ENCODE peak calls at places on chromosomes 12 and 14, in eight cellular contexts. Q is Panc1, K is A549, P is upper lobe of right lung, F is heart right ventricle, L is thoracic aorta, A is IMR-90, S is fibroblast of lung. Y is an unnamed sample.

GRCh38 chr14:99562848-99563748 is 40.9 kb downstream of the CCDC85C start:
- DNase-seq in Q (no peak), K (peak), P (peak), F (peak), L (no peak), A (peak), S (peak), Y (peak)

GRCh38 chr14:73237786-73238261 is 518 bp downstream of the PAPLN start:
- DNase-seq in Q (no peak), K (peak), P (no peak), F (no peak), L (no peak), A (no peak), S (no peak), Y (no peak)

GRCh38 chr14:22597771-22598098 is 365 bp upstream of the ABHD4 start:
- DNase-seq in Q (no peak), K (no peak), P (no peak), F (no peak), L (no peak), A (no peak), S (peak), Y (no peak)

GRCh38 chr14:22667881-22668280 is 23.7 kb upstream of the OR6J1 start:
- DNase-seq in Q (no peak), K (no peak), P (no peak), F (no peak), L (no peak), A (no peak), S (no peak), Y (no peak)

GRCh38 chr12:96239711-96240234 is 45.6 kb downstream of the ELK3 start:
- DNase-seq in Q (no peak), K (no peak), P (no peak), F (peak), L (no peak), A (no peak), S (peak), Y (no peak)

GRCh38 chr14:69571879-69572633 is 2.6 kb downstream of the CCDC177 start:
- DNase-seq in Q (no peak), K (no peak), P (no peak), F (no peak), L (no peak), A (peak), S (peak), Y (no peak)

GRCh38 chr12:40253936-40254335 is 29.1 kb downstream of the LRRK2 start:
- DNase-seq in Q (no peak), K (no peak), P (no peak), F (no peak), L (no peak), A (peak), S (peak), Y (no peak)

GRCh38 chr14:97027256-97027999 is 230.2 kb downstream of the VRK1 start:
- DNase-seq in Q (no peak), K (no peak), P (no peak), F (no peak), L (no peak), A (no peak), S (no peak), Y (no peak)

GRCh38 chr14:52339262-52339661 is 25.1 kb downstream of the PTGER2 start:
- DNase-seq in Q (no peak), K (no peak), P (no peak), F (no peak), L (no peak), A (no peak), S (no peak), Y (no peak)

GRCh38 chr12:69553626-69554248 is 31.5 kb upstream of the CCT2 start:
- DNase-seq in Q (no peak), K (no peak), P (no peak), F (no peak), L (no peak), A (peak), S (peak), Y (peak)

GRCh38 chr12:132413931-132414588 is 75.9 kb upstream of the FBRSL1 start:
- DNase-seq in Q (no peak), K (no peak), P (no peak), F (no peak), L (no peak), A (no peak), S (no peak), Y (no peak)

DNA sequence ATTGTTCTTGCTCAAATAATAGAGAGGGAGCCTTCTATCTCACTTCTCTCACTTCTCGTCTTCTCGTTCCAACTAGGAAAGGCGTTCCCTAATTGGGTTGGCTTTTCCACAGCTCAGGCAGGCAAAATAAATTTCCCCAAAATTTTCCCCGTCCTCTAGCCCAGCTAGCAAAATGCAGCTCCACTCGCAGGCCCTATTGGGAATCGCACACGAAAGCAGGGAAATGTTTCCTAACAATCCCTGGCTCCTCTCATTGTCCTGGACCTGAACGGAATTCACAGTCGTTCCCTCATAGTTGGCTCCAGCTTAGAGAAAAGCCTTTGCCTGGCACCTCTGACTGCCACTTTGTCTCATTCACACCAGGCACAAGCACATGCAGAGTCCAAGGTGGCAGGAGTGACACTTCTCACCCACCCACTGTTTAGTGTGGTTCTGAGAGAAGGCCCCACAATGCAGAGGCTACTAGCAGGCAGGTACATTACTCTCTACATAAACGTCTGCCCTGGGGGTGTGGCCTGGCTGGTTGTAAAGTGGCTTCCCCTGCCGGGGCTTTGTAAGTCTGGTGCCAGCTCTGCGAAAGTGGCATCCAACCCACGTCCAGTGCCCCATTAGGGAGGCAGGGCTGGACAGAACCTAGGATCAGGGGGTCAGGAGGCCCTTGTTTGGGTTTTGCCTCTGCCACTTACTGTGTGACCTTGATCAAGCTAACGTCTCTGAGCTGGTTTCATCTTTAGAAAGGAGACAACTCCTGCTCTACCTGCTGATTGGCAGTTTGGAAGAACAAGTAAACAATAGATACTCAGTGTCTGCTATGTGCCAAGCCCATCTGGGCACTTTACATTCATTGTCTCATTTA is 4.2 kb downstream of the SERPINA10 start:
- DNase-seq in Q (no peak), K (no peak), P (no peak), F (no peak), L (no peak), A (no peak), S (no peak), Y (no peak)
- H3K27ac ChIP-seq in Q (no peak), K (no peak), P (no peak), F (no peak), L (no peak), A (no peak), S (no peak), Y (no peak)

GRCh38 chr12:4865246-4865645 is 44.5 kb upstream of the KCNA1 start:
- DNase-seq in Q (no peak), K (no peak), P (no peak), F (no peak), L (no peak), A (no peak), S (no peak), Y (no peak)

GRCh38 chr12:4870423-4870822 is 39.3 kb upstream of the KCNA1 start:
- DNase-seq in Q (no peak), K (no peak), P (no peak), F (no peak), L (no peak), A (no peak), S (no peak), Y (no peak)

GRCh38 chr12:4866288-4866687 is 43.4 kb upstream of the KCNA1 start:
- DNase-seq in Q (no peak), K (no peak), P (no peak), F (no peak), L (no peak), A (no peak), S (no peak), Y (no peak)

GRCh38 chr12:4864575-4864974 is 45.1 kb upstream of the KCNA1 start:
- DNase-seq in Q (no peak), K (no peak), P (no peak), F (no peak), L (no peak), A (no peak), S (no peak), Y (no peak)

DNA sequence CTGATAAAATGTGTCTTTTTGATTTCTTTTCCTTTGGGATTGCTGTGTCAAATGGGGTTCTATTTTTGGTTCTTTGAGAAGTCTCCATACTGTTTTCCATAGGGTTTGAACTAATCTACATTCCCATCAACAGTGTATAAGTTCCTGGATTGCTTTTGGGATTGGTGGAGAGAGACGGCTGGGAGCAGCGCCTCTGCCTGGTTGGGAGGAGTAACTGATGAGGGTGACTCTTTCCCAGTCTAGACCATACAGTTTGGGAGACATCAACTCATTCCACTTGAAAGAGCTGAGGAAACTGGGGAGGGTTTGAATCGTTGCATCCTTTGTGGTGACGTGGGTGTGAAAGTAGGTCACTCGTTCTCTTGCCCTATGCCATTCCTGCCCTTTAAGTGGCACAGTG is 42.3 kb upstream of the KCNA1 start:
- DNase-seq in Q (no peak), K (no peak), P (no peak), F (no peak), L (no peak), A (no peak), S (no peak), Y (no peak)
- TF ChIP-seq CTCF in Q (no peak), K (no peak), P (no peak), F (no peak), L (no peak), A (no peak), S (no peak), Y (no peak)

GRCh38 chr14:79304279-79304678 is 907.0 kb downstream of the DIO2 start:
- DNase-seq in Q (no peak), K (no peak), P (no peak), F (no peak), L (no peak), A (no peak), S (no peak), Y (no peak)
- H3K27ac ChIP-seq in Q (no peak), K (no peak), P (no peak), F (no peak), L (no peak), A (no peak), S (no peak), Y (no peak)

DNA sequence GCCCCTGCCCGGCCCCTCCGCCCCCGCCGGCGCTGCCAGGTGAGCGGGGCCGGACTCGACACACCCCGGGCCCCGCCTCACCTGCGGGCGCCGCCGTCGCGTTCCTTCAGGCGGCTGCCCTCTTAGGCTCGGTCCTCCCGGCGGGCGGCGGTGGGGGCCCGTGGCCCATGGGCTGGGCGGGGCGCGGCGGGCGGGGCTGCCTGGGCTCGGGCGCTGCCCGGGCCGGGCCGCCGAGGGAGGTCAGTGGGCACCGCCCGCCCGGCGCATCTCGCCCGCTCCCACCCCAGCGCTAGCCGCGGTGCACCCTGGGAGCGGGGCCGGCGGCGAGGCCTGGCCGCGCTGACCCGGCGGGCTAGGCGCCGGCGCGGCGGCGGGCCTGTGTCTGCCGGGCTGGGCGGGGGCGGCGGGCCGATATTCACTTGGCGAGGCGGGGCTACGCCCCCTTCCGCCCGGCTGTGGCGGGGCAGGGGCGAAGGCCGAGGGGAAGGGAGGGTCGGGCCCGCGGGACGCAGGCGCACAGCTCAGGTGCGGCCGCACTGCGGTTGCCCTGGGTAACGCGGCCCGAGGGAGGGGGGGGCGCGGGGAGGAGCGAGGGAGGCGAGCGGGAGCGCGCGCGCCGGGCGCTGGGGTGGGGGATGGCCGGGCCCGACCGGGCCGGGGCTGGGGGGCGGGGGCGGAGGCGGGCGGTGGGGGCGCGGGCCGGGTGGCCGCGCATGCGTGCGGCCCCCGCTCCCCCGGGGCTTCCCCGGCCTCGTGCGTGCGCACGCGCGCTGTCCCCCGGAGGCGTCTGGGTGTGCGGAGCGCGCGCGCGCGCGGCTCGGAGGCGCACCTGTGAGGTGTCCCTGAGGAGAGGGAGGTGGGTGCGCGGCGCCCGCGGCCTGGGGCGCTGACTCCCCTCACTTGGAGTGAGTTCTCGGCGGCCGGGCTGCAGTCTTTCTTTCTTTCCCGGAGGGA is at the start of the genes CCDC92 and ZNF664:
- DNase-seq in Q (no peak), K (peak), P (peak), F (peak), L (peak), A (peak), S (peak), Y (peak)
- TF ChIP-seq CTCF in Q (peak), K (peak), P (no peak), F (peak), L (no peak), A (peak), S (no peak), Y (no peak)

GRCh38 chr12:6092784-6093722 is 31.4 kb downstream of the VWF start:
- DNase-seq in Q (peak), K (peak), P (peak), F (peak), L (peak), A (peak), S (peak), Y (peak)
- H3K27ac ChIP-seq in Q (peak), K (peak), P (peak), F (peak), L (peak), A (peak), S (peak), Y (peak)

DNA sequence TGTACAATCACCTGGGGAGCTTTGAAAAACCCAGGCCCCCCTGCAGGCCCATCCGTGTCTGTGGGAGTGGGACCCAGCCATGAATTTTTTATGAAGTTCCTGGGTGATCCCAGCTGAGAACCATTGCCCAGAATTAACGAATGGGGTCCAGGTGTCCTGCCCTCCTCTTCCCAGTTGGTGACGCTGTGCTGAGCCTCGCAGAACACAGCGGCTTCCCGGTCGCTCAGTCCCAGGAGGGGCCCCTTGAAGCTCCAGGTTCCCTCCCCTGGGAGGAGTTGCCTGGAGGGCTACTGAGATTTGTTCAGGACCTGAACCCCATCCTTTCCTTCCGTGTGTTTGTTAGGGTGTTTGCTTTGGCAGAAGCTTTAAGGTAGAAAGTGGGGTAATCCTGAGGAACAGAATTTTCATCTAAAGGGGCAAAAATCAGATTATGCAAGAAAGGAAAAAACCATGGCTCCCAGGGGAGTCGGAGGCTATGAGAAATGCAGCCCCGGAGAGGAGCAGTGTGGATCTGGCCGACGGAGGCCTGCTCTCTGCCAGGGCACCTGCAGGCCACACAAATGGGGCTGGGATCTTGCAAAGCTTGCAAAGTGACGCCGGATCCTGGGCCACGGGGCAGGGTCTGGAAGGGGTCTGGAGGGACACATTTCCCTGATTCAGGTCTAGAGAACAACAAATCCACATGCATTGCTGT is 164.7 kb upstream of the PRMT8 start:
- DNase-seq in Q (no peak), K (no peak), P (no peak), F (no peak), L (no peak), A (no peak), S (no peak), Y (no peak)
- TF ChIP-seq CTCF in Q (no peak), K (no peak), P (no peak), F (no peak), L (no peak), A (no peak), S (no peak), Y (no peak)

DNA sequence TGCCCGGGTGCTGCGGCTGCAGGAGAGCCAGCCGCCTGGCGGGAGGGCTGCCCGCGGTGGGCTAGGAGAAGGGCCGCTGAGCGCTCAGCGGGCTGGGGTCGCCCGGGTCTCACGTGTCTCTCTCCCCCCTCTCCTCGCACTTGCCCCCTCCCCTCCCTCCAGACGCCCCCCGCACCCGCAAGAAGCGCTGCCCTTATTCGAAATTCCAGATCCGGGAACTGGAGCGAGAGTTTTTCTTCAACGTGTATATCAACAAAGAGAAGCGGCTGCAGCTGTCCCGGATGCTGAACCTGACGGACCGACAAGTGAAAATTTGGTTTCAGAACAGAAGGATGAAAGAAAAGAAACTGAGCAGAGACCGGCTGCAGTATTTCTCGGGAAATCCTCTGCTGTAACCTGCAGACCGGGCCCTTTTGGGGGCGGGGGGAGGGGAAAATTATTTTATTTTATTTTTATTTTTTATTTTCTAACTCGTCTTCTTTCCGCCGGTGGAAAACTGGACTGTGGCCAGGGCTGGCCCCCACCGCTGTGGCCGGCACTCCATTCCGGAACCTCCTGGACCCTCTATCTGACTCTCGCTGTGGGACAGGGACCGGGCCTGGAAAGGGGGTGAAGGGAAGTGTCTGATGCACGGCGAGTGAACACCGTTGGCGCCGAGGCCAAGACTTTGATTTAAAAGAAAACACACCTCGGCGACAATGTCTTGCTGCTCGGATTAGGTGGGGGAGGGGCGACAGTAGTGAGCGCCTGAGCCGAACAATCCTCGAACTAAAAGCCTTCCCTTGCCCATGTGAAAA is 463 bp upstream of the HOTAIR start:
- DNase-seq in Q (no peak), K (no peak), P (no peak), F (no peak), L (no peak), A (no peak), S (no peak), Y (no peak)
- H3K27ac ChIP-seq in Q (peak), K (peak), P (no peak), F (no peak), L (no peak), A (no peak), S (no peak), Y (peak)

GRCh38 chr12:3316776-3317480 is 174.1 kb upstream of the PRMT8 start:
- DNase-seq in Q (no peak), K (no peak), P (no peak), F (no peak), L (no peak), A (no peak), S (no peak), Y (no peak)

GRCh38 chr12:3315201-3315661 is 175.8 kb upstream of the PRMT8 start:
- DNase-seq in Q (no peak), K (no peak), P (no peak), F (peak), L (no peak), A (peak), S (peak), Y (peak)

GRCh38 chr12:3313655-3314305 is 177.2 kb upstream of the PRMT8 start:
- DNase-seq in Q (no peak), K (peak), P (no peak), F (no peak), L (no peak), A (peak), S (no peak), Y (peak)

GRCh38 chr12:3313066-3313465 is 177.9 kb upstream of the PRMT8 start:
- DNase-seq in Q (no peak), K (no peak), P (no peak), F (no peak), L (no peak), A (peak), S (peak), Y (peak)

GRCh38 chr12:3314306-3314663 is 176.7 kb upstream of the PRMT8 start:
- DNase-seq in Q (no peak), K (no peak), P (no peak), F (no peak), L (no peak), A (no peak), S (no peak), Y (no peak)
- TF ChIP-seq CTCF in Q (no peak), K (no peak), P (no peak), F (no peak), L (no peak), A (no peak), S (no peak), Y (no peak)

Y was measured in RWPE1.